ENCODE peak calls at places on chromosomes 1 and 21, in four cellular contexts. D, U, L and V are unnamed samples.

GRCh38 chr1:186605762-186606350 is 74.4 kb downstream of the PTGS2 start:
- DNase-seq in D (peak; percentile 60), L (peak; percentile 59), U (no peak), V (no peak)

GRCh38 chr21:37202221-37202805 is 64.8 kb downstream of the VPS26C start:
- DNase-seq in D (no peak), L (no peak), U (no peak), V (no peak)

GRCh38 chr1:116538527-116538926 is 32.3 kb downstream of the CD58 start:
- DNase-seq in U (no peak), L (peak; percentile 73), D (peak; percentile 38), V (no peak)

GRCh38 chr1:150194381-150195031 is 41.4 kb downstream of the ANP32E start:
- DNase-seq in U (no peak), D (peak; percentile 21), L (peak; percentile 66), V (no peak)

GRCh38 chr1:17209446-17209845 is 4.5 kb downstream of the PADI1 start:
- DNase-seq in L (no peak), D (no peak), U (no peak), V (no peak)

GRCh38 chr1:94542088-94542671 is 621 bp upstream of the F3 start:
- DNase-seq in D (peak; percentile 89), U (no peak), L (peak; percentile 83), V (no peak)

GRCh38 chr1:78323311-78323710 is 167.5 kb upstream of the PTGFR start:
- DNase-seq in U (no peak), D (peak; percentile 14), L (peak; percentile 13), V (no peak)

GRCh38 chr1:203124011-203124410 is 3.5 kb upstream of the ADORA1 start:
- DNase-seq in D (no peak), L (no peak), U (no peak), V (no peak)

GRCh38 chr1:21624577-21625389 is 44.4 kb downstream of the RAP1GAP start:
- DNase-seq in D (no peak), U (no peak), L (no peak), V (no peak)

GRCh38 chr1:39450956-39451601 is 40.4 kb upstream of the BMP8A start:
- DNase-seq in U (no peak), D (peak; percentile 74), L (peak; percentile 89), V (no peak)

GRCh38 chr1:167227934-167228378 is 7.3 kb downstream of the POU2F1 start:
- DNase-seq in L (peak; percentile 18), D (no peak), U (no peak), V (no peak)

GRCh38 chr1:240194120-240194519 is 102.4 kb downstream of the FMN2 start:
- DNase-seq in L (peak; percentile 74), D (peak; percentile 53), U (no peak), V (no peak)

GRCh38 chr1:53449026-53449425 is 10.2 kb upstream of the DMRTB1 start:
- DNase-seq in L (peak; percentile 88), D (peak; percentile 58), U (no peak), V (no peak)

GRCh38 chr1:23594927-23595353 is 35.6 kb upstream of the ID3 start:
- DNase-seq in U (no peak), D (no peak), L (no peak), V (no peak)

GRCh38 chr21:26194811-26195251 is 24.3 kb upstream of the APP start:
- DNase-seq in L (peak; percentile 16), U (no peak), D (peak; percentile 38), V (no peak)